ENCODE peak calls at places on chromosomes 5 and 9, in ten cellular contexts. L, D, E, J, W, U, M, V, B and T are unnamed samples.

GRCh38 chr9:129866373-129867137 is 31.3 kb downstream of the USP20 start:
- DNase-seq in L (no peak), D (no peak), E (no peak), J (no peak), W (peak; percentile 83), U (no peak), M (no peak), V (no peak), B (no peak), T (no peak)

GRCh38 chr5:139951983-139952382 is 91.1 kb downstream of the NRG2 start:
- DNase-seq in L (no peak), D (no peak), E (no peak), J (no peak), W (no peak), U (no peak), M (no peak), V (no peak), B (no peak), T (no peak)

GRCh38 chr5:66958984-66959641 is 237.5 kb downstream of the CD180 start:
- DNase-seq in L (peak; percentile 82), D (peak; percentile 26), E (no peak), J (peak; percentile 12), W (no peak), U (no peak), M (no peak), V (peak; percentile 77), B (no peak), T (no peak)

GRCh38 chr9:119153402-119153801 is 215.8 kb downstream of the BRINP1 start:
- DNase-seq in L (no peak), D (no peak), E (no peak), J (no peak), W (no peak), U (no peak), M (no peak), V (no peak), B (no peak), T (no peak)

GRCh38 chr5:63401434-63402046 is 560.7 kb downstream of the HTR1A start:
- DNase-seq in L (peak; percentile 8), D (peak; percentile 2), E (peak; percentile 23), J (peak; percentile 74), W (no peak), U (no peak), M (no peak), V (peak; percentile 76), B (peak; percentile 63), T (peak; percentile 5)

GRCh38 chr9:125377584-125378250 is 116.1 kb downstream of the GAPVD1 start:
- DNase-seq in L (no peak), D (no peak), E (no peak), J (no peak), W (no peak), U (no peak), M (no peak), V (no peak), B (no peak), T (no peak)

GRCh38 chr9:131292937-131293336 is 3.4 kb downstream of the PLPP7 start:
- DNase-seq in L (no peak), D (no peak), E (no peak), J (no peak), W (no peak), U (no peak), M (no peak), V (no peak), B (no peak), T (no peak)

GRCh38 chr9:111516061-111516465 is 8.9 kb upstream of the ZNF483 start:
- DNase-seq in L (no peak), D (no peak), E (no peak), J (no peak), W (no peak), U (no peak), M (no peak), V (no peak), B (peak; percentile 41), T (no peak)

GRCh38 chr5:53381-54174 is 38.4 kb upstream of the PLEKHG4B start:
- DNase-seq in L (no peak), D (no peak), E (peak; percentile 70), J (no peak), W (peak; percentile 14), U (no peak), M (peak; percentile 42), V (peak; percentile 80), B (no peak), T (no peak)

GRCh38 chr5:10590226-10591047 is 26.6 kb downstream of the ANKRD33B start:
- DNase-seq in L (peak; percentile 74), D (no peak), E (no peak), J (no peak), W (no peak), U (no peak), M (no peak), V (no peak), B (no peak), T (no peak)

GRCh38 chr5:141234109-141234508 is 11.0 kb downstream of the PCDHB14 start:
- DNase-seq in L (peak; percentile 9), D (no peak), E (no peak), J (no peak), W (no peak), U (no peak), M (no peak), V (no peak), B (no peak), T (no peak)